ENCODE peak calls at places on chromosomes 12 and 14, in five cellular contexts. R, X, S, C and T are unnamed samples.

GRCh38 chr12:96402061-96402460 is 1.8 kb upstream of the CDK17 start:
- DNase-seq in R (peak; percentile 35), X (no peak), S (no peak), C (no peak), T (peak; percentile 40)

GRCh38 chr12:6873094-6874006 is at the start of gene SPSB2:
- DNase-seq in R (peak; percentile 100), X (peak; percentile 95), S (peak; percentile 99), C (peak; percentile 98), T (peak; percentile 91)

GRCh38 chr14:35347323-35348043 is 55.3 kb downstream of the PSMA6 start:
- DNase-seq in R (no peak), X (no peak), S (no peak), C (no peak), T (no peak)

GRCh38 chr14:42893183-42893582 is 1286.5 kb downstream of the LRFN5 start:
- DNase-seq in R (no peak), X (no peak), S (no peak), C (no peak), T (no peak)

GRCh38 chr12:52867636-52868035 is 18.8 kb upstream of the KRT78 start:
- DNase-seq in R (no peak), X (peak; percentile 38), S (peak; percentile 46), C (peak; percentile 43), T (peak; percentile 37)

GRCh38 chr12:76813972-76814371 is 50.1 kb downstream of the ZDHHC17 start:
- DNase-seq in R (no peak), X (no peak), S (no peak), C (no peak), T (no peak)

GRCh38 chr12:27296674-27297073 is 36.0 kb upstream of the BMAL2 start:
- DNase-seq in R (no peak), X (no peak), S (no peak), C (no peak), T (no peak)

GRCh38 chr12:117468016-117468415 is 106.6 kb upstream of the NOS1 start:
- DNase-seq in R (no peak), X (no peak), S (no peak), C (no peak), T (no peak)

GRCh38 chr12:28611115-28611435 is 420.8 kb downstream of the CCDC91 start:
- DNase-seq in R (no peak), X (no peak), S (no peak), C (peak; percentile 20), T (no peak)

GRCh38 chr12:40168868-40169267 is 55.9 kb upstream of the LRRK2 start:
- DNase-seq in R (no peak), X (no peak), S (no peak), C (no peak), T (no peak)

GRCh38 chr14:72476657-72477499 is 417.0 kb downstream of the DPF3 start:
- DNase-seq in R (peak; percentile 2), X (no peak), S (peak; percentile 64), C (no peak), T (no peak)

GRCh38 chr12:19912996-19913395 is 455.3 kb upstream of the PDE3A start:
- DNase-seq in R (no peak), X (no peak), S (no peak), C (no peak), T (no peak)

GRCh38 chr12:100940503-100940902 is 145.9 kb downstream of the ANO4 start:
- DNase-seq in R (no peak), X (no peak), S (no peak), C (no peak), T (no peak)

GRCh38 chr12:59615392-59616165 is 19.8 kb downstream of the SLC16A7 start:
- DNase-seq in R (no peak), X (no peak), S (no peak), C (no peak), T (no peak)

GRCh38 chr12:3090238-3091029 is 13.3 kb downstream of the TSPAN9 start:
- DNase-seq in R (no peak), X (no peak), S (no peak), C (no peak), T (no peak)

GRCh38 chr12:88562846-88563582 is 17.3 kb downstream of the KITLG start:
- DNase-seq in R (no peak), X (no peak), S (no peak), C (no peak), T (no peak)

GRCh38 chr14:93299831-93300230 is 33.0 kb downstream of the BTBD7 start:
- DNase-seq in R (no peak), X (no peak), S (no peak), C (no peak), T (peak; percentile 36)

GRCh38 chr12:52629251-52630103 is 11.1 kb upstream of the KRT73 start:
- DNase-seq in R (no peak), X (no peak), S (no peak), C (no peak), T (no peak)

GRCh38 chr12:6326316-6326959 is 15.4 kb downstream of the TNFRSF1A start:
- DNase-seq in R (peak; percentile 51), X (peak; percentile 68), S (no peak), C (peak; percentile 86), T (no peak)

GRCh38 chr14:100677152-100677924 is 49.4 kb upstream of the DLK1 start:
- DNase-seq in R (no peak), X (no peak), S (no peak), C (peak; percentile 41), T (no peak)

GRCh38 chr14:31263485-31264133 is 56.0 kb upstream of the HECTD1 start:
- DNase-seq in R (no peak), X (peak; percentile 11), S (no peak), C (peak; percentile 41), T (no peak)

GRCh38 chr14:76985540-76986260 is 42.8 kb downstream of the IRF2BPL start:
- DNase-seq in R (no peak), X (no peak), S (no peak), C (no peak), T (no peak)